ENCODE peak calls at places on chromosome 18, in ten cellular contexts. M, E, D, W, L, Q, Y, K, J and H are unnamed samples.

GRCh38 chr18:55499526-55499925 is 88.5 kb downstream of the TCF4 start:
- DNase-seq in W (no peak), Y (no peak), K (no peak), L (no peak), E (no peak), D (no peak), J (no peak), M (no peak), Q (no peak), H (no peak)

GRCh38 chr18:23880931-23881330 is 133.6 kb upstream of the TTC39C start:
- DNase-seq in K (no peak), J (no peak), Q (no peak), L (no peak), Y (no peak), E (no peak), M (no peak), D (no peak), W (no peak), H (no peak)

GRCh38 chr18:35436076-35436649 is 59.0 kb upstream of the ZNF396 start:
- DNase-seq in M (no peak), L (no peak), Y (no peak), E (no peak), W (no peak), K (no peak), D (no peak), Q (no peak), J (no peak), H (no peak)

GRCh38 chr18:58225101-58225500 is 181.1 kb downstream of the NEDD4L start:
- DNase-seq in Y (no peak), K (no peak), D (no peak), E (no peak), M (no peak), Q (no peak), J (no peak), L (no peak), W (peak; percentile 38), H (no peak)

GRCh38 chr18:56200381-56200831 is 438.0 kb downstream of the TXNL1 start:
- DNase-seq in D (no peak), Q (no peak), K (no peak), M (no peak), W (no peak), Y (no peak), J (no peak), L (peak; percentile 29), E (no peak), H (no peak)

GRCh38 chr18:76505611-76506010 is 10.6 kb upstream of the ZNF516 start:
- DNase-seq in L (no peak), Y (no peak), M (no peak), D (no peak), K (no peak), J (no peak), Q (no peak), W (no peak), E (no peak), H (no peak)

GRCh38 chr18:44636241-44636640 is 44.4 kb upstream of the SETBP1 start:
- DNase-seq in Y (no peak), L (no peak), E (no peak), K (no peak), J (no peak), Q (no peak), M (no peak), D (no peak), W (no peak), H (no peak)

GRCh38 chr18:23814977-23815614 is 125.8 kb downstream of the LAMA3 start:
- DNase-seq in Y (no peak), K (no peak), J (no peak), M (no peak), D (no peak), W (no peak), Q (no peak), E (no peak), L (no peak), H (no peak)

GRCh38 chr18:2627821-2628276 is 27.7 kb upstream of the SMCHD1 start:
- DNase-seq in Y (no peak), M (no peak), W (peak; percentile 31), K (peak; percentile 29), L (no peak), J (no peak), D (no peak), Q (no peak), E (peak; percentile 30), H (no peak)

GRCh38 chr18:22432672-22433137 is 15.0 kb upstream of the CTAGE1 start:
- DNase-seq in J (no peak), W (no peak), L (peak; percentile 65), M (peak; percentile 16), Q (no peak), E (peak; percentile 64), Y (no peak), K (peak; percentile 75), D (no peak), H (no peak)

GRCh38 chr18:3284501-3284900 is 22.6 kb downstream of the MYL12B start:
- DNase-seq in Y (no peak), L (no peak), W (no peak), J (no peak), Q (no peak), E (no peak), D (no peak), K (no peak), M (no peak), H (no peak)

GRCh38 chr18:3014501-3015202 is 1.7 kb upstream of the LPIN2 start:
- DNase-seq in E (no peak), M (no peak), Y (no peak), D (no peak), J (no peak), L (no peak), W (no peak), K (no peak), Q (no peak), H (no peak)

GRCh38 chr18:3466051-3466450 is 16.1 kb downstream of the TGIF1 start:
- DNase-seq in E (peak; percentile 45), J (no peak), D (no peak), M (no peak), L (no peak), K (peak; percentile 37), W (no peak), Y (no peak), Q (no peak), H (no peak)

GRCh38 chr18:56083889-56084288 is 495.9 kb upstream of the TCF4 start:
- DNase-seq in L (no peak), K (no peak), Q (no peak), E (no peak), M (no peak), D (no peak), J (peak; percentile 48), W (no peak), Y (no peak), H (no peak)

GRCh38 chr18:61922435-61922834 is 29.6 kb upstream of the RNF152 start:
- DNase-seq in D (no peak), J (no peak), Y (no peak), K (no peak), E (no peak), M (no peak), L (no peak), Q (no peak), W (no peak), H (no peak)

GRCh38 chr18:71209944-71210343 is 921.1 kb downstream of the SOCS6 start:
- DNase-seq in Y (no peak), E (no peak), L (no peak), Q (no peak), W (no peak), D (no peak), K (no peak), M (no peak), J (no peak), H (no peak)

GRCh38 chr18:14971461-14972185 is 223.7 kb downstream of the ANKRD30B start:
- DNase-seq in L (peak; percentile 37), E (peak; percentile 61), W (no peak), Q (no peak), J (peak; percentile 92), Y (no peak), M (no peak), D (no peak), K (no peak), H (no peak)

GRCh38 chr18:58887613-58887963 is 22.9 kb downstream of the ZNF532 start:
- DNase-seq in J (no peak), M (peak; percentile 51), K (no peak), Y (no peak), E (peak; percentile 49), Q (no peak), D (no peak), W (no peak), L (no peak), H (no peak)

GRCh38 chr18:8795586-8795985 is 90.2 kb downstream of the MTCL1 start:
- DNase-seq in J (no peak), W (no peak), L (no peak), Y (no peak), E (no peak), M (no peak), Q (no peak), D (no peak), K (no peak), H (no peak)

GRCh38 chr18:74213429-74213828 is 65.1 kb downstream of the TIMM21 start:
- DNase-seq in L (no peak), K (no peak), D (no peak), E (no peak), W (no peak), J (no peak), M (no peak), Y (no peak), Q (no peak), H (no peak)

GRCh38 chr18:62715439-62715792 is at the start of gene PHLPP1:
- DNase-seq in E (no peak), Y (no peak), M (no peak), W (no peak), J (no peak), Q (no peak), K (no peak), D (no peak), L (no peak), H (no peak)

GRCh38 chr18:40949138-40949949 is 1005.7 kb upstream of the PIK3C3 start:
- DNase-seq in J (no peak), W (no peak), Y (peak; percentile 34), Q (no peak), D (no peak), E (no peak), M (no peak), K (no peak), L (no peak), H (no peak)

GRCh38 chr18:13268746-13269285 is 50.3 kb downstream of the LDLRAD4 start:
- DNase-seq in W (no peak), L (no peak), D (no peak), Q (no peak), K (peak; percentile 40), Y (no peak), J (no peak), M (no peak), E (no peak), H (no peak)